ENCODE peak calls at places on chromosomes 2 and 18, in five cellular contexts. C is thoracic aorta, N is A549, A is body of pancreas, Z is hepatocyte. J is an unnamed sample.

GRCh38 chr2:226649871-226650660 is 149.6 kb downstream of the IRS1 start:
- DNase-seq in C (peak), N (peak), A (peak), Z (peak), J (peak)

GRCh38 chr18:12768622-12769021 is 65.8 kb downstream of the PSMG2 start:
- DNase-seq in C (no peak), N (no peak), A (no peak), Z (no peak), J (no peak)

GRCh38 chr2:127064642-127065250 is 42.2 kb downstream of the BIN1 start:
- DNase-seq in C (peak), N (peak), A (peak), Z (peak), J (peak)

GRCh38 chr2:38037757-38038615 is 38.0 kb downstream of the CYP1B1 start:
- DNase-seq in C (no peak), N (no peak), A (no peak), Z (peak), J (no peak)

GRCh38 chr18:23537274-23537673 is 34.0 kb downstream of the RMC1 start:
- DNase-seq in C (no peak), N (no peak), A (no peak), Z (no peak), J (no peak)

GRCh38 chr2:230054079-230054478 is 14.6 kb downstream of the SLC16A14 start:
- DNase-seq in C (no peak), N (no peak), A (no peak), Z (no peak), J (no peak)

GRCh38 chr2:28802975-28803429 is 7.6 kb upstream of the SPDYA start:
- DNase-seq in C (no peak), N (no peak), A (no peak), Z (no peak), J (no peak)

GRCh38 chr18:398866-399637 is 101.4 kb downstream of the COLEC12 start:
- DNase-seq in C (no peak), N (no peak), A (no peak), Z (no peak), J (no peak)

GRCh38 chr2:54522624-54523281 is 66.6 kb downstream of the SPTBN1 start:
- DNase-seq in C (no peak), N (peak), A (peak), Z (peak), J (peak)

GRCh38 chr2:198337368-198337767 is 533.0 kb downstream of the PLCL1 start:
- DNase-seq in C (no peak), N (no peak), A (no peak), Z (no peak), J (no peak)

GRCh38 chr2:73418343-73418742 is 32.7 kb downstream of the ALMS1 start:
- DNase-seq in C (peak), N (no peak), A (peak), Z (peak), J (peak)

GRCh38 chr2:112750560-112750843 is 13.9 kb downstream of the CKAP2L start:
- DNase-seq in C (no peak), N (no peak), A (no peak), Z (no peak), J (no peak)

GRCh38 chr2:189111063-189111715 is 68.4 kb downstream of the COL5A2 start:
- DNase-seq in C (no peak), N (no peak), A (no peak), Z (no peak), J (no peak)

GRCh38 chr18:77230645-77231044 is 19.0 kb upstream of the GALR1 start:
- DNase-seq in C (no peak), N (no peak), A (no peak), Z (no peak), J (no peak)

GRCh38 chr2:191691016-191691725 is 13.2 kb downstream of the NABP1 start:
- DNase-seq in C (no peak), N (peak), A (peak), Z (peak), J (peak)

GRCh38 chr18:2087877-2088673 is 483.2 kb downstream of the METTL4 start:
- DNase-seq in C (no peak), N (no peak), A (no peak), Z (peak), J (no peak)

GRCh38 chr2:162123806-162124758 is 28.0 kb downstream of the GCG start:
- DNase-seq in C (no peak), N (peak), A (no peak), Z (peak), J (no peak)

GRCh38 chr2:239961662-239962220 is 63.4 kb downstream of the NDUFA10 start:
- DNase-seq in C (no peak), N (no peak), A (peak), Z (no peak), J (no peak)

GRCh38 chr2:152814475-152815030 is 96.1 kb downstream of the ARL6IP6 start:
- DNase-seq in C (no peak), N (no peak), A (no peak), Z (no peak), J (no peak)

GRCh38 chr2:43136862-43137261 is 89.5 kb downstream of the ZFP36L2 start:
- DNase-seq in C (no peak), N (no peak), A (no peak), Z (peak), J (no peak)

GRCh38 chr2:39447266-39448168 is 10.4 kb upstream of the MAP4K3 start:
- DNase-seq in C (no peak), N (no peak), A (no peak), Z (no peak), J (no peak)

GRCh38 chr2:144111443-144111842 is 408.5 kb downstream of the ZEB2 start:
- DNase-seq in C (no peak), N (no peak), A (no peak), Z (no peak), J (no peak)

GRCh38 chr2:207879536-207879935 is 109.8 kb upstream of the FZD5 start:
- DNase-seq in C (no peak), N (no peak), A (no peak), Z (no peak), J (no peak)

GRCh38 chr2:125167820-125168219 is 1142.7 kb downstream of the CNTNAP5 start:
- DNase-seq in C (no peak), N (no peak), A (no peak), Z (no peak), J (no peak)

GRCh38 chr2:237091779-237092436 is 6.2 kb downstream of the COPS8 start:
- DNase-seq in C (no peak), N (no peak), A (no peak), Z (no peak), J (no peak)

GRCh38 chr2:196987654-196988364 is 61.3 kb upstream of the PGAP1 start:
- DNase-seq in C (peak), N (peak), A (peak), Z (peak), J (no peak)

GRCh38 chr18:75142677-75143076 is 66.3 kb downstream of the PTGR3 start:
- DNase-seq in C (no peak), N (no peak), A (no peak), Z (no peak), J (no peak)

GRCh38 chr2:70085711-70086277 is 1.5 kb upstream of the PCBP1 start:
- DNase-seq in C (no peak), N (no peak), A (no peak), Z (no peak), J (no peak)

GRCh38 chr2:235685024-235685721 is 191.3 kb downstream of the AGAP1 start:
- DNase-seq in C (no peak), N (no peak), A (no peak), Z (no peak), J (no peak)

GRCh38 chr18:34990571-34990970 is 50.6 kb upstream of the MAPRE2 start:
- DNase-seq in C (no peak), N (no peak), A (no peak), Z (no peak), J (no peak)

GRCh38 chr2:162731917-162732804 is 106.4 kb downstream of the KCNH7 start:
- DNase-seq in C (no peak), N (no peak), A (no peak), Z (no peak), J (no peak)

GRCh38 chr2:150528861-150529801 is 41.7 kb upstream of the RND3 start:
- DNase-seq in C (no peak), N (peak), A (no peak), Z (peak), J (no peak)

DNA sequence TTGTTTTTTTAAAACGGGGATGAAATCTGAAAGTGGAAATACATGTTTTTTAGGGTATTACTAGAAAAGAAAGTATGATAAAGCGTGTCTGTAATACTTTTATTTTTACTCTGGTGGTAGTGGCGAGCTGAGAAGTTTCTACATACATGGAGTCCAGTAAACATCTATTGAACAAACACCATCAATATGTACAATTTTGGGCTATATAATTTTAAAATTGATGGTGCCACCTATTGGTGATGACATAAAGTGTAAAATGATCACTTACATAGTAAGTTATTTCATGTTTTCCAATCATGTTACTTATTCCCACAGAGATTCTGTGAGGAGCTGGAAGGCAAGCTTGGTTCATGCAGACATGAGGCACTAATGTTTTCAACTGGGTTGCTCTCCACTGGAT is 31.5 kb upstream of the NFE2L2 start:
- DNase-seq in C (no peak), N (peak), A (no peak), Z (no peak), J (no peak)
- H3K4me3 ChIP-seq in C (peak), N (no peak), A (no peak), Z (no peak), J (no peak)

GRCh38 chr2:218223046-218223445 is 6.1 kb downstream of the ARPC2 start:
- DNase-seq in C (no peak), N (no peak), A (no peak), Z (no peak), J (no peak)
- H3K4me3 ChIP-seq in C (peak), N (no peak), A (no peak), Z (no peak), J (no peak)

DNA sequence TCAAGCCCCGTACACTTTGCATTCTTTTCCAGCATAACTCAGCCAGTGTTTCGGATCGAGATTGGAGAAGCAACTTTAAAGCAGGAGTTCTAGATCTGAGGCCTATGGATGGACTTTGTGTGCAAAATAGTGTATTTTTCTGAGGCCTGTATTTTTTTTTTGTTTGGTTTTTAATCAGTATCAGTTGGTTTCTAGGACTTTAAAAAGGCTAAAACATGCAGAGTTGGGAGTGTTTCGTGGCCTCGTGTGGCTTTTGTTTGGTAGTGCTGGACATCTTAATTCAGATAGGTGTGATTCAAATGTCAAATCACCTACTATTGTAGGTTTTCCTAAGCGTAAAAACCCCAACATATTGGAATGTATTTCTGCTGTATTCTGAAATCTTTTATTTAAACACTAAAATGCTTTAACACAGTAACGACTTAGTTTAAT is 280 bp upstream of the PUS10 start:
- DNase-seq in C (no peak), N (peak), A (no peak), Z (no peak), J (no peak)
- H3K4me3 ChIP-seq in C (peak), N (peak), A (peak), Z (peak), J (peak)

GRCh38 chr2:169013628-169014026 is 17.5 kb downstream of the ABCB11 start:
- DNase-seq in C (no peak), N (no peak), A (no peak), Z (no peak), J (no peak)
- H3K4me3 ChIP-seq in C (no peak), N (no peak), A (no peak), Z (no peak), J (no peak)

J was measured in colonic mucosa.